ENCODE peak calls at places on chromosomes 3 and 15, in nine cellular contexts. D, V, E, F, L, S, M, I and Y are unnamed samples. For H3K4me1 and H3K27me3, the result is how much of the 10 kb centered on the place peaks cover.

GRCh38 chr3:162718697-162719096 is 1222.1 kb downstream of the OTOL1 start:
- DNase-seq in F (no peak), M (no peak), E (no peak), S (no peak), L (no peak), D (no peak), I (no peak), V (no peak), Y (no peak)

GRCh38 chr3:21484323-21485154 is 266.5 kb downstream of the ZNF385D start:
- DNase-seq in E (no peak), F (no peak), S (no peak), D (peak), L (peak), I (peak), M (peak), V (peak), Y (peak)

GRCh38 chr3:128310286-128311058 is 156.2 kb downstream of the DNAJB8 start:
- DNase-seq in E (no peak), L (no peak), M (peak), S (no peak), D (no peak), I (peak), V (no peak), F (no peak), Y (peak)

GRCh38 chr3:38738630-38739395 is 77.2 kb downstream of the SCN10A start:
- DNase-seq in I (no peak), S (no peak), E (no peak), F (no peak), L (peak), D (no peak), V (peak), M (peak), Y (peak)

GRCh38 chr15:38066612-38067011 is 132.2 kb downstream of the TMCO5A start:
- DNase-seq in F (no peak), L (no peak), E (no peak), M (peak), I (no peak), V (no peak), D (no peak), S (no peak), Y (peak)

GRCh38 chr3:135694142-135694541 is 271.4 kb upstream of the PPP2R3A start:
- DNase-seq in E (no peak), M (no peak), V (no peak), F (no peak), I (no peak), S (no peak), L (no peak), D (no peak), Y (no peak)

GRCh38 chr3:71589132-71589531 is 5.6 kb upstream of the FOXP1 start:
- DNase-seq in M (no peak), I (no peak), E (no peak), V (no peak), D (no peak), F (no peak), L (no peak), S (no peak), Y (no peak)

GRCh38 chr3:40417845-40418543 is 31.0 kb downstream of the ENTPD3 start:
- DNase-seq in F (no peak), M (no peak), E (no peak), S (no peak), I (no peak), L (peak), V (no peak), D (no peak), Y (no peak)

GRCh38 chr3:197186887-197187588 is 111.4 kb downstream of the DLG1 start:
- DNase-seq in E (no peak), M (no peak), I (no peak), L (peak), S (no peak), V (peak), D (no peak), F (no peak), Y (no peak)

GRCh38 chr15:57333487-57333886 is 42.8 kb upstream of the CGNL1 start:
- DNase-seq in S (no peak), F (no peak), V (peak), I (no peak), L (no peak), M (no peak), D (no peak), E (no peak), Y (no peak)

GRCh38 chr15:33612721-33613304 is 302.0 kb downstream of the RYR3 start:
- DNase-seq in S (no peak), E (no peak), L (no peak), M (no peak), V (no peak), D (no peak), I (no peak), F (peak), Y (no peak)

GRCh38 chr3:57594144-57594543 is 3.0 kb downstream of the ARF4 start:
- DNase-seq in I (no peak), L (no peak), F (no peak), M (no peak), V (no peak), D (no peak), S (no peak), E (no peak), Y (no peak)

GRCh38 chr3:57597240-57597972 is at the start of gene ARF4:
- DNase-seq in V (peak), F (peak), E (peak), M (peak), I (peak), S (peak), D (peak), L (peak), Y (peak)

GRCh38 chr3:57597973-57598351 is 818 bp upstream of the ARF4 start:
- DNase-seq in L (no peak), S (no peak), V (peak), D (no peak), M (no peak), E (no peak), I (no peak), F (peak), Y (no peak)

GRCh38 chr3:57594576-57594975 is 2.6 kb downstream of the ARF4 start:
- DNase-seq in V (no peak), F (no peak), E (no peak), S (no peak), D (no peak), L (no peak), M (no peak), I (no peak), Y (no peak)

GRCh38 chr3:57596495-57597239 is 477 bp downstream of the ARF4 start:
- DNase-seq in E (peak), S (peak), I (peak), M (peak), D (peak), F (peak), V (peak), L (peak), Y (peak)
- TF ChIP-seq POLR2A in E (no peak), S (no peak), I (no peak), M (no peak), D (no peak), F (no peak), V (no peak), L (no peak), Y (peak)

DNA sequence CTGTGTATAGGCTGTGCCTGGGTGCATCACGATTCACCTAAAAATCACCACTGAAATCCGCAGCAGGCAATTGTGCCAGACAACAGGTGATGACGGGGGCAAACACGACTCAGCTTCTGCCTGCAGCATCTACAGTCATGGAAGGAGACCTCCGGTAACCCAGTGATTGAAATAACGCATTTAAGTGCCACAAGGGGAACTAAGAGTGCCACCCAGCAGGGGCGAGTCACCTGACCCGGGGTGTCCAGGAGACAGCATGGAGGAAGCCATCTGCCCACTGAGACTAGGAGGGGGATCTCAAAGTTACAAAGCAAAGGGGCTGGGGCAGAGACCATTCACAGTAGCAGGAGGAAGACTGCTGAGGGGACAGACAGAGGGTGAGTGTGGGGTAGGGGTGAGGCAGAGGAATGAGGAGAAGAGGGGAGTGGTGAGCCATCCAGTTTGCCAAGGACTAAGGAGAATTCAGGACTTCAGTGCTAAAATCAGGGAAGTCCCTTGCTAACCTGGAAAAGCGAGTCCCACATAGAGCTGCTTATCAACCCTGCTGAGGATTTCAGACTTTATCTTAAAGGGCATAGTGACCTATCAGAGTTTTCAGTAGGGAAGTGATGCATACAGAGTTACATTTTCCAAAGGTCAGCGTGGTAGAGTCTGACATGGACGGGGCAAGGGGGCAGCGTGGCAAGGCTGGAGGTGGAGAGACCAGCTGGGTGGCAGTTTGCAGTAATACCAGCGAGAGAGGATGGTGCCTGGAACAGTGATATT is 256.7 kb upstream of the HES1 start:
- DNase-seq in L (no peak), D (no peak), S (no peak), I (no peak), F (no peak), V (no peak), M (no peak), E (no peak), Y (peak)
- H3K4me1 ChIP-seq in L (under half), D (under half), S (under half), I (under half), F (under half), V (under half), M (under half), E (under half), Y (under half)

GRCh38 chr3:137761099-137761562 is 3.0 kb upstream of the SOX14 start:
- DNase-seq in M (no peak), V (no peak), D (no peak), F (no peak), E (no peak), L (no peak), S (no peak), I (no peak), Y (no peak)
- H3K27me3 ChIP-seq in M (under half), V (half or more), D (under half), F (under half), E (half or more), L (under half), S (half or more), I (half or more), Y (half or more)

DNA sequence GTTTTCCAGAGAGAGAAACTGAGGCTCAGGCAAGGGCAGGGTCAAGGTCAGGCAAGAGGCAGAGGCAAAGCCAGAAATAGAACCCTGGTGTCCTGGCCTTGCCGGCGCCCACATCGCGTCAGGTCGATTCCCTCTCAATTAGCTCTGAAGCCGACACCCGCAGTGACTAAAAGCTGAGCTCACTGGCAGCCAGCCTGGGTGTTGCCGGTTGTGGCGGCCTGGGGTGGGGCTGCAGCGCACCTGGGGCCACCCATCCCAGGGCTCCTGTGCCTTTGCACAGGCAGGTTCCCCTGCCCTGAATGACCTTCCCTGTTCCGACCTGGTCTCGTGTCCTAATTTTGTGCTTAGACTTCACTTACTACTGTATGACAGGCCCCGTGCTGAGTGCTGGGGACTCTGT is 6.2 kb downstream of the SEMA3F start:
- DNase-seq in L (no peak), M (no peak), F (no peak), E (no peak), V (no peak), D (no peak), I (peak), S (no peak), Y (no peak)
- TF ChIP-seq POLR2A in L (no peak), M (no peak), F (no peak), E (no peak), V (no peak), D (no peak), I (no peak), S (no peak), Y (no peak)

GRCh38 chr3:48689384-48689783 is 3.7 kb upstream of the NCKIPSD start:
- DNase-seq in D (no peak), I (no peak), V (no peak), L (no peak), S (no peak), M (no peak), E (no peak), F (no peak), Y (no peak)

GRCh38 chr3:48692551-48692950 is 6.8 kb upstream of the NCKIPSD start:
- DNase-seq in I (no peak), S (no peak), F (no peak), E (no peak), D (no peak), L (no peak), M (no peak), V (peak), Y (no peak)

GRCh38 chr3:48688032-48688736 is 2.5 kb upstream of the NCKIPSD start:
- DNase-seq in F (no peak), V (peak), D (no peak), E (no peak), M (no peak), L (no peak), S (no peak), I (no peak), Y (no peak)

GRCh38 chr3:48688737-48689075 is 3.0 kb upstream of the NCKIPSD start:
- DNase-seq in I (no peak), E (no peak), F (no peak), L (no peak), V (no peak), M (no peak), D (no peak), S (no peak), Y (no peak)

GRCh38 chr3:48690846-48691458 is 5.2 kb upstream of the NCKIPSD start:
- DNase-seq in V (no peak), L (no peak), I (no peak), E (no peak), M (no peak), D (no peak), F (no peak), S (no peak), Y (no peak)
- H3K4me1 ChIP-seq in V (under half), L (under half), I (under half), E (half or more), M (under half), D (under half), F (under half), S (under half), Y (under half)

GRCh38 chr3:194178128-194178527 is 42.2 kb downstream of the HES1 start:
- DNase-seq in F (no peak), S (no peak), I (no peak), M (no peak), L (no peak), D (no peak), E (no peak), V (no peak), Y (no peak)
- H3K27me3 ChIP-seq in F (under half), S (under half), I (under half), M (under half), L (under half), D (under half), E (under half), V (under half), Y (under half)

DNA sequence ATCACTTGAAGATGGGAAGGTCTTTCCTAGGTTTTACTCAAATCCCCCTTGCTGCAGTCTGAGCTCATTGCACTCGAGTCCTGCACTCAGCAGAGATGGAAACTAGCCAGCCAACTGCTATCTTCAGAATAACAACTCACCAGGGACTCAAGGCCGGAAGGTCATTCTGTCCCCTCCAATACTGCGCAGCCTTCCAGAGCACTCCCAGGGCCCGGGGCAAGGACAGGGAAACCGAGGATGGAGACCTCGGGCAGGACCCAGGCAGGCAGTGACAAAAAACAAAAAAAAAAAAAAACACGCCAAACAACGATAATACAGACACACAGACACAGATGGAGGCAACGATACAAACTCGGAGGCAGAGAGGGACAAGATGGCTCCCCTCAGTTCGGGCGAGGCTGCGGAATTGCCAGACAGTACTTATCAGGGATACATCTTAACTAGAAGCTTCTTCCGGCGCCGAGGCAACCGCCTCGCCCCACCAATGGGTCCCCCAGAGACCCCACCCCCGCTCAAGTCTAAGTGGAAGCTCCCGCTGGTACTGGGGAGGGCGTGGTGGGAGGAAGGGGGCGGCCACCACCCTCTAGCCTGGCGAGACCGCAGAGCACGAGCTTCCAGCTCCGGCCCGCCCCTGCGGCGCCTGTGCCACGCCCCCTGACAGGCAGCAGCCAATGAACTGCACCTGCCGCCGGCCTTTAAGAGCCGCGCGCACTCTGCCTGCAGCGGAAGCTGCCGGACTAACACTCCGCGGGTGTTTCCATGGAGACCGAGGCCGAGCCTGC is 7.0 kb upstream of the MAP1A start:
- DNase-seq in I (peak), V (peak), F (peak), S (peak), M (peak), L (peak), D (peak), E (peak), Y (peak)
- TF ChIP-seq POLR2A in I (peak), V (peak), F (peak), S (no peak), M (peak), L (peak), D (peak), E (peak), Y (peak)

GRCh38 chr3:53238051-53238850 is 17.6 kb downstream of the TKT start:
- DNase-seq in D (no peak), M (no peak), I (no peak), V (peak), S (no peak), E (no peak), L (no peak), F (no peak), Y (peak)

GRCh38 chr3:53235545-53235944 is 20.3 kb downstream of the TKT start:
- DNase-seq in L (no peak), I (no peak), S (no peak), D (no peak), M (no peak), F (no peak), E (no peak), V (no peak), Y (no peak)

GRCh38 chr3:53234130-53234840 is 21.5 kb downstream of the TKT start:
- DNase-seq in S (no peak), L (no peak), D (no peak), F (no peak), I (no peak), E (no peak), M (no peak), V (no peak), Y (no peak)

GRCh38 chr3:53234841-53235232 is 21.0 kb downstream of the TKT start:
- DNase-seq in M (no peak), V (no peak), E (no peak), L (no peak), I (no peak), D (no peak), S (no peak), F (peak), Y (no peak)

DNA sequence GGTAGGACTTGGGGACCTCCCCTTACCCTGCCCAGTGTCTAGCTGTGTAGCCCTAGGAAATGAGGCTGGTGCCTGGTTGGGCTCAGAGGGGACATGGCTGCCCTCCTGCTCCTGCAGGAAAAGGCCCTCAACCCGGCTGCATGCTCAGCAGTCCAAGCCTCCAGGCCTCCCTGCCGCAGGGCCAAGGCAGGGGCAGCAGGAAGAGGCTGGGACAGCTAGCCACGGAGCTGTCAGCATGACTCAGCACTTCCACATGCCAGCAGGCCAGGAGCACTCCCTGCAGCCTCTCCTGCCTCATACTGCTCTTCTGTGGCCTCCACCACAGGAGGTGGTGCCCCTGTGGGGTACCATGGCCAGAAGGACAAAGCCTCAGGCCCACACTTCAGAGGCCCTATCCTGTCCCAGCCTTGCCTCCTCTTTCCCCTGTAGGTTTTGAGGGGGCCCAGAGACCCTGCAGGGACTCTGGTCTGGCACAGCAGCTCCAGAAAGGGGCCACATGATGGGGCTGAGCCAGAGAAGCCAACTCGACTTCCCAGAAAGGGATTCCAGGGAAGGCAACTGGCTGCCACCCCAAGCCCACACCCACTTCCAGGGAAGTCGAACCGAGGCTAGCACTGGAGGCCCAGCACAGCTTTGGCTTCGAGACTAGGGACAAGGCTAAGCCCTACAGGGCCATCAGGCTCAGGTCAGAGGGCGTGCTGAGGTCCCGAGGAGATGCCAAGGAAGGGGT is 19.5 kb downstream of the TKT start:
- DNase-seq in F (peak), D (peak), L (peak), V (peak), S (no peak), M (peak), E (peak), I (peak), Y (peak)
- H3K4me1 ChIP-seq in F (half or more), D (under half), L (under half), V (under half), S (under half), M (under half), E (under half), I (under half), Y (under half)